ENCODE peak calls at places on chromosomes 13 and 19, in eight cellular contexts. F, G, Q, Z, N, J, C and L are unnamed samples.

GRCh38 chr19:30214651-30215051 is 157.5 kb upstream of the ZNF536 start:
- DNase-seq in F (no peak), G (no peak), Q (no peak), Z (no peak), N (no peak), J (no peak), C (no peak), L (no peak)

GRCh38 chr13:37985281-37985680 is 115.7 kb upstream of the TRPC4 start:
- DNase-seq in F (no peak), G (no peak), Q (no peak), Z (no peak), N (no peak), J (no peak), C (no peak), L (no peak)

GRCh38 chr19:53868091-53868891 is 608 bp downstream of the MYADM start:
- DNase-seq in F (peak), G (peak), Q (no peak), Z (no peak), N (no peak), J (no peak), C (peak), L (no peak)

GRCh38 chr13:93981578-93981977 is 497.9 kb downstream of the DCT start:
- DNase-seq in F (no peak), G (no peak), Q (no peak), Z (no peak), N (no peak), J (no peak), C (no peak), L (no peak)

GRCh38 chr19:15609261-15609660 is 5.8 kb upstream of the CYP4F8 start:
- DNase-seq in F (no peak), G (no peak), Q (no peak), Z (no peak), N (no peak), J (no peak), C (no peak), L (no peak)

GRCh38 chr19:7386308-7386707 is 37.6 kb downstream of the ARHGEF18 start:
- DNase-seq in F (no peak), G (no peak), Q (no peak), Z (no peak), N (no peak), J (no peak), C (peak), L (no peak)

GRCh38 chr13:23799945-23800344 is 89.3 kb downstream of the MIPEP start:
- DNase-seq in F (no peak), G (peak), Q (no peak), Z (no peak), N (no peak), J (no peak), C (no peak), L (no peak)

GRCh38 chr19:36577271-36577996 is 4.3 kb upstream of the ZNF529 start:
- DNase-seq in F (no peak), G (no peak), Q (no peak), Z (no peak), N (no peak), J (no peak), C (peak), L (no peak)

GRCh38 chr13:75123428-75123827 is 358.5 kb downstream of the TBC1D4 start:
- DNase-seq in F (no peak), G (no peak), Q (no peak), Z (no peak), N (peak), J (no peak), C (no peak), L (peak)

GRCh38 chr13:106691251-106691650 is 123.3 kb upstream of the ARGLU1 start:
- DNase-seq in F (no peak), G (no peak), Q (no peak), Z (no peak), N (no peak), J (no peak), C (no peak), L (no peak)

GRCh38 chr13:37039908-37040307 is 19.6 kb downstream of the SUPT20H start:
- DNase-seq in F (no peak), G (no peak), Q (no peak), Z (no peak), N (no peak), J (no peak), C (no peak), L (no peak)

GRCh38 chr13:45704211-45704739 is 2.2 kb downstream of the CBY2 start:
- DNase-seq in F (no peak), G (no peak), Q (no peak), Z (no peak), N (no peak), J (no peak), C (no peak), L (no peak)

GRCh38 chr13:45063261-45063870 is 56.9 kb upstream of the GTF2F2 start:
- DNase-seq in F (no peak), G (peak), Q (no peak), Z (no peak), N (no peak), J (no peak), C (no peak), L (no peak)

GRCh38 chr19:14383898-14384669 is 2.8 kb downstream of the ADGRE5 start:
- DNase-seq in F (no peak), G (peak), Q (no peak), Z (no peak), N (no peak), J (no peak), C (peak), L (no peak)

GRCh38 chr19:461664-462551 is 1.1 kb upstream of the SHC2 start:
- DNase-seq in F (peak), G (no peak), Q (no peak), Z (no peak), N (peak), J (no peak), C (no peak), L (peak)

GRCh38 chr19:8515317-8515716 is 1.4 kb upstream of the ZNF414 start:
- DNase-seq in F (no peak), G (no peak), Q (peak), Z (peak), N (no peak), J (peak), C (no peak), L (no peak)